ENCODE peak calls at places on chromosome 11, in five cellular contexts. J, Y, R, X and U are unnamed samples.

GRCh38 chr11:62337682-62338181 is 484 bp downstream of the ASRGL1 start:
- DNase-seq in J (peak; percentile 52), Y (peak; percentile 9), R (no peak), X (peak; percentile 73), U (no peak)

GRCh38 chr11:45051621-45052020 is 94.8 kb upstream of the PRDM11 start:
- DNase-seq in J (no peak), Y (no peak), R (no peak), X (no peak), U (no peak)

GRCh38 chr11:204587-205109 is 2.6 kb downstream of the BET1L start:
- DNase-seq in J (no peak), Y (no peak), R (no peak), X (no peak), U (no peak)

GRCh38 chr11:128184981-128185380 is 402.4 kb downstream of the ETS1 start:
- DNase-seq in J (no peak), Y (no peak), R (no peak), X (no peak), U (no peak)

GRCh38 chr11:60370811-60371297 is 7.5 kb upstream of the MS4A7 start:
- DNase-seq in J (no peak), Y (no peak), R (no peak), X (no peak), U (no peak)

GRCh38 chr11:29634248-29634647 is 382.6 kb downstream of the KCNA4 start:
- DNase-seq in J (no peak), Y (peak; percentile 18), R (no peak), X (no peak), U (no peak)

GRCh38 chr11:47268448-47269001 is 1.4 kb upstream of the MADD start:
- DNase-seq in J (no peak), Y (no peak), R (no peak), X (no peak), U (no peak)

GRCh38 chr11:111360150-111361043 is 18.7 kb downstream of the POU2AF1 start:
- DNase-seq in J (peak; percentile 94), Y (no peak), R (no peak), X (peak; percentile 73), U (no peak)

GRCh38 chr11:6568191-6568918 is 35.1 kb downstream of the RRP8 start:
- DNase-seq in J (peak; percentile 92), Y (peak; percentile 92), R (no peak), X (peak; percentile 73), U (peak; percentile 19)

GRCh38 chr11:61963282-61964057 is 4.0 kb downstream of the FTH1 start:
- DNase-seq in J (no peak), Y (peak; percentile 86), R (peak; percentile 74), X (no peak), U (no peak)

GRCh38 chr11:87255589-87255988 is 217.9 kb downstream of the TMEM135 start:
- DNase-seq in J (no peak), Y (no peak), R (no peak), X (no peak), U (no peak)

GRCh38 chr11:133913761-133914160 is 43.0 kb downstream of the IGSF9B start:
- DNase-seq in J (no peak), Y (no peak), R (no peak), X (no peak), U (no peak)

DNA sequence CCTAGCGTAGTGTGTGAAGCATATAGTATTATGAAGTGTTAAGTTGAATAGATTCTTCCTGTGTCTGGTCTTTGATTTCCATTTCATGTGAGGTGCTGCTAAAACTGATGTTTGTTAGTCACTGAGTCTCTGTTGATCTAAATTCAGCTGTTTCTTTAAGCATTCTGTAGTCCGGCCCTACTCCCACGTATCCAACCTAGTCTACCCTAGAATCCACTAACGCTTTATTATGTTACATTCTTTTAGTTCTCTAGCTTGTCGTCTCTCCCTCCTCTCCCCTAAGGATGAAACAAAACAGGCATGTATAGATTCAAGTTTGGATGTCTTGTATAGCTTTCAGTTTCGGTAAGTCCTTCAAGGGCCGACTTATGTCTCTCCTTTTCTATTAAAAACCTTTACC is 4.1 kb downstream of the WEE1 start:
- DNase-seq in J (no peak), Y (peak; percentile 67), R (no peak), X (no peak), U (no peak)
- H3K36me3 ChIP-seq in J (no peaks in the 10 kb centered on the region), Y (peaks cover 45% of the 10 kb centered on the region), R (peaks cover 34% of the 10 kb centered on the region), X (peaks cover 25% of the 10 kb centered on the region), U (no peaks in the 10 kb centered on the region)

DNA sequence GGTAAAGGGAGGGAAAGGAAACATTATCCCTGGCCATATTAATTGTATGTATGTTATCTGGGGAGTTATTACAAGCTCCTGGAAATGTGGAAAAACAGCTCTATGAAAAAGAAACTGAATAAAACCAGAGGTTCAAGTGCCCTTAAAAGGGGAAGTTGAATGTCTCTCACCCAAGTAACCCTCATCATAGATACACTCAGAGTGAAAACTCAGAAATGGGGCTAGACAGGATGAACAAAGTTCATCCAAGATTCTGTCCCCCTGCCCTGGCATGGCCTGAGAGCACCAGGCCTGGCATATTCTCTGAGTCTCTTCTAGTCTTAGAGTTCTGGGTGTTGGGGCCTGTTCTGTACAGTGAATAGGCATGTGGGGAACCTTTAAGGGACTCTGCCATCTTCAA is 76.2 kb downstream of the TRAF6 start:
- DNase-seq in J (no peak), Y (no peak), R (no peak), X (no peak), U (no peak)
- H3K36me3 ChIP-seq in J (no peaks in the 10 kb centered on the region), Y (no peaks in the 10 kb centered on the region), R (no peaks in the 10 kb centered on the region), X (no peaks in the 10 kb centered on the region), U (peaks cover 2% of the 10 kb centered on the region)

GRCh38 chr11:123434262-123434661 is 4.2 kb downstream of the GRAMD1B start:
- DNase-seq in J (no peak), Y (no peak), R (peak; percentile 24), X (no peak), U (no peak)

GRCh38 chr11:123439616-123440015 is 9.5 kb downstream of the GRAMD1B start:
- DNase-seq in J (no peak), Y (peak; percentile 28), R (peak; percentile 4), X (no peak), U (no peak)

GRCh38 chr11:123438191-123438627 is 8.1 kb downstream of the GRAMD1B start:
- DNase-seq in J (no peak), Y (no peak), R (no peak), X (no peak), U (no peak)

GRCh38 chr11:123434911-123435310 is 4.8 kb downstream of the GRAMD1B start:
- DNase-seq in J (no peak), Y (no peak), R (no peak), X (no peak), U (no peak)

GRCh38 chr11:123437236-123437979 is 7.3 kb downstream of the GRAMD1B start:
- DNase-seq in J (no peak), Y (no peak), R (peak; percentile 7), X (no peak), U (no peak)
- H3K36me3 ChIP-seq in J (no peaks in the 10 kb centered on the region), Y (peaks cover 9% of the 10 kb centered on the region), R (no peaks in the 10 kb centered on the region), X (no peaks in the 10 kb centered on the region), U (no peaks in the 10 kb centered on the region)

GRCh38 chr11:116870054-116870453 is 32.6 kb upstream of the APOA1 start:
- DNase-seq in J (no peak), Y (no peak), R (no peak), X (no peak), U (no peak)

GRCh38 chr11:116869610-116870009 is 32.2 kb upstream of the APOA1 start:
- DNase-seq in J (no peak), Y (no peak), R (no peak), X (no peak), U (no peak)

GRCh38 chr11:116873391-116873790 is 36.0 kb upstream of the APOA1 start:
- DNase-seq in J (no peak), Y (no peak), R (no peak), X (no peak), U (no peak)

GRCh38 chr11:116874251-116874650 is 36.8 kb upstream of the APOA1 start:
- DNase-seq in J (no peak), Y (peak; percentile 48), R (no peak), X (no peak), U (no peak)

GRCh38 chr11:116871248-116871647 is 33.8 kb upstream of the APOA1 start:
- DNase-seq in J (no peak), Y (peak; percentile 72), R (no peak), X (no peak), U (no peak)
- H3K36me3 ChIP-seq in J (peaks cover 24% of the 10 kb centered on the region), Y (peaks cover 46% of the 10 kb centered on the region), R (peaks cover 87% of the 10 kb centered on the region), X (peaks cover 64% of the 10 kb centered on the region), U (peaks cover 1% of the 10 kb centered on the region)

GRCh38 chr11:108144615-108145014 is 23.2 kb downstream of the ACAT1 start:
- DNase-seq in J (no peak), Y (no peak), R (no peak), X (no peak), U (no peak)
- H3K36me3 ChIP-seq in J (peaks cover 42% of the 10 kb centered on the region), Y (peaks cover 30% of the 10 kb centered on the region), R (peaks cover 97% of the 10 kb centered on the region), X (peaks cover 59% of the 10 kb centered on the region), U (no peaks in the 10 kb centered on the region)

DNA sequence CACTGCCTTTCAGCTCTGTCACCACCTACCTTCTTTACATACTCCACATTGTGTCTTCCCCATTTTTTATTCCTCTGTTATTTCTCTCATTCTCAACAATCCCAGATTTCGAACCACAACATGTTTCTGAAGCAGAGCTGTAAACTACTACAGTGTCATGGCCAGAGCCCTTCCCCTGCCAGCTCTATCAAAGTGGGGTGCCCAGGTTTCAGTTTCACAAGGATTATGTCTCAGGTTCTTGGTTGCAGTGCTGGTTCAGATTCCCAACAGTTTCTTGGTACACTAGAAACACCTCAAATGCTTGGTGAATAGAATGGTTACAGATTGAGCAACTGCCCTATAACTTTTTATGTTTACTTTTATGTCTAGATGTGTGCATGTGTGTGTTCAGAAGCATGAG is 172.7 kb upstream of the MTNR1B start:
- DNase-seq in J (no peak), Y (no peak), R (no peak), X (no peak), U (no peak)
- H3K36me3 ChIP-seq in J (no peaks in the 10 kb centered on the region), Y (no peaks in the 10 kb centered on the region), R (no peaks in the 10 kb centered on the region), X (no peaks in the 10 kb centered on the region), U (no peaks in the 10 kb centered on the region)

GRCh38 chr11:76543006-76543703 is 98.3 kb downstream of the EMSY start:
- DNase-seq in J (no peak), Y (no peak), R (no peak), X (no peak), U (no peak)
- H3K36me3 ChIP-seq in J (peaks cover 20% of the 10 kb centered on the region), Y (peaks cover 19% of the 10 kb centered on the region), R (peaks cover 63% of the 10 kb centered on the region), X (peaks cover 50% of the 10 kb centered on the region), U (peaks cover 1% of the 10 kb centered on the region)

DNA sequence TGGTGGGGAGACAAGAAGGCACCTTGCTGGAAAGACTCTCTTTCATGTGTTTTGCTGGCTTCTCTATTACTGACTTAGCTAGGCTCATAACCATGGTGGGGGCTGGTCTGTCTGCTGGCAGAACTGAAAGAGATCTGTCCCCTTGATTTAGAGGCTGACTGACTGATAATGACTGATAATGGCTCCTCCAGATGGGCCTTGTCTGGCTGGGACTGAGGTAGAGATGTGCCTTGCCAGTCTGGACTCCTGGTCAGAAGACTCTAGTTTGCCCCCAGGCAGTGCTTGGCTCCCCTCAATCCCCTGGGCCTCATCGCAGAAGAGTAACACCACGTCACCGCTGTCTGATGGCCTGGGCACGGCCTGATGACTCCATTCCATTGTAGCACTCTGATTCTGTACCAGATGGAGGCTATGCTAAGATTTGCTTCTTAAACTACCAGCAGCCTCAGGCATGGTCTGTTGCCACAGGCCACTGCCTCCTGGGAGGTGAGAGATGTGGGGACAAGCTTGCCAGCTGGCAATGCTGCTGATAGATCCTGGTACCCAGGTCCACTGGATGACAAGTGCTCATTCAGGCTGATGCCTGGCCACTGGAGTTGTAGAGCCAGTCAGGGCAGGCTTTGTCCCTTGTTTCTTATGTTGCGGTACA is 19.1 kb downstream of the CYB5R2 start:
- DNase-seq in J (no peak), Y (no peak), R (no peak), X (no peak), U (no peak)
- H3K36me3 ChIP-seq in J (peaks cover 17% of the 10 kb centered on the region), Y (no peaks in the 10 kb centered on the region), R (peaks cover 67% of the 10 kb centered on the region), X (peaks cover 50% of the 10 kb centered on the region), U (no peaks in the 10 kb centered on the region)